ENCODE peak calls at places on chromosomes 5 and 9, in four cellular contexts. One of them, this sample, is unnamed.

GRCh38 chr9:7844283-7844682 is 44.7 kb upstream of the DMAC1 start:
- DNase-seq in K562: no peak
- DNase-seq in GM12878: no peak
- DNase-seq in HepG2: peak
- DNase-seq in this sample: peak

GRCh38 chr5:129379406-129379805 is 80.7 kb upstream of the ADAMTS19 start:
- DNase-seq in K562: no peak
- DNase-seq in GM12878: no peak
- DNase-seq in HepG2: no peak
- DNase-seq in this sample: no peak

GRCh38 chr5:150473673-150474358 is 24.3 kb upstream of the RPS14 start:
- DNase-seq in K562: no peak
- DNase-seq in GM12878: no peak
- DNase-seq in HepG2: peak
- DNase-seq in this sample: no peak

GRCh38 chr9:88534456-88535225 is at the start of gene NXNL2:
- DNase-seq in K562: peak
- DNase-seq in GM12878: no peak
- DNase-seq in HepG2: no peak
- DNase-seq in this sample: peak

GRCh38 chr5:132546108-132546507 is 2.8 kb upstream of the IL5 start:
- DNase-seq in K562: no peak
- DNase-seq in GM12878: no peak
- DNase-seq in HepG2: no peak
- DNase-seq in this sample: no peak

GRCh38 chr5:73305386-73305785 is 132.4 kb downstream of the TMEM174 start:
- DNase-seq in K562: no peak
- DNase-seq in GM12878: no peak
- DNase-seq in HepG2: no peak
- DNase-seq in this sample: no peak

GRCh38 chr5:172123269-172123692 is 64.7 kb downstream of the STK10 start:
- DNase-seq in K562: peak
- DNase-seq in GM12878: no peak
- DNase-seq in HepG2: peak
- DNase-seq in this sample: no peak

GRCh38 chr9:100160021-100160420 is 61.0 kb downstream of the INVS start:
- DNase-seq in K562: no peak
- DNase-seq in GM12878: peak
- DNase-seq in HepG2: no peak
- DNase-seq in this sample: no peak

GRCh38 chr5:89309268-89309667 is 426.3 kb upstream of the MEF2C start:
- DNase-seq in K562: no peak
- DNase-seq in GM12878: no peak
- DNase-seq in HepG2: no peak
- DNase-seq in this sample: no peak

GRCh38 chr9:120886490-120886967 is 9.5 kb upstream of the PHF19 start:
- DNase-seq in K562: no peak
- DNase-seq in GM12878: no peak
- DNase-seq in HepG2: no peak
- DNase-seq in this sample: no peak
- TF ChIP-seq POLR2AphosphoS5 in K562: no peak
- TF ChIP-seq POLR2AphosphoS5 in GM12878: no peak
- TF ChIP-seq POLR2AphosphoS5 in HepG2: no peak
- TF ChIP-seq POLR2AphosphoS5 in this sample: no peak

GRCh38 chr9:123360161-123361085 is 4.4 kb downstream of the CRB2 start:
- DNase-seq in K562: peak
- DNase-seq in GM12878: no peak
- DNase-seq in HepG2: peak
- DNase-seq in this sample: no peak
- TF ChIP-seq MYC in K562: no peak
- TF ChIP-seq MYC in GM12878: no peak
- TF ChIP-seq MYC in HepG2: peak
- TF ChIP-seq MYC in this sample: no peak

DNA sequence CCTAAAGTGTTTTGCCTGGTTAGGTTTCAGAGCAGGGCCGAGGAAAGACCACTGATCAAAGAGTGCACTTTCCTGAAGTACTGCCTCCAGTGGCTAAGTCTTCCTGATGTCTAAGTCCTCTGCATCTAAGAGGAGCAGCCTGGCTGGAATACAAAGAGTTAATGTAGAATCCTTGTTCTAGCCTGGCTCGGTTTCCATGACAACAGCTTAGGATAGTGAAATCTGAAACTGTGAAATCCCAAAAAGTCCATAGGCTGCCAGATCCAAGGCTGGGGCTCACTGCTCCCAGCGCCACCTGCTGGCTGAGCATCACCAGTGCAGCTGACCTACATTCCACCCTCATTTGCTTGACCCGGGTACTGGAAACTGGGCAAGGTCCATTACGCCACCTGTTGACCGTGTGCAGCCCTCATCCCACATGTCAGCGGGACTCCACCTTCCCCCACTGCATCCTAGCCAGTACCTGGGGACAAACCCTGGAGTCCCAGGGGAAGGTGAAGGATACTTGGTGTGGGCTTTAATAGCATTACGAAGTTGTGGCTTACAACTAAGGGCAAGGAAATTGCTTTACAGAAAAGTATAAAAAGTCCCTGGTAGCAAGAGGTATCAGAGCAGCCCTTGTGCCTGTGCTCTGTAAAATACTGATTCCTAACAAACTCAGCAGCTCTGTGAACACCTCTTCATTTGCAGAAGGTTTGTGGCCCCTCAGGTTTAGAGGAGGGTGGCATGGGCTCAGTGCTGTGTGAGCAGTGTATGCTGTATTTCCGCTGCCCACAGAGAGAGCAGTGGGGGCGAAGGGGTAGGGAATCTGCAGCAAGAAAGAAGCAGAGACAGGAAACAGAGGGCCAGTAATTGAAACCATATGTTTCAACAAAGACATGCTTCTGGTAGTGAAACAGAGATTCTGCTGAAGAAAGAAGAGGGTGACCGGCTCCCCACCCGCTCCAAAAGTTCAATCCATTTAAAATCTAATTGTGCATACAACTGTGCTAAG is 36.0 kb downstream of the PCDHGC5 start:
- DNase-seq in K562: peak
- DNase-seq in GM12878: no peak
- DNase-seq in HepG2: peak
- DNase-seq in this sample: peak
- TF ChIP-seq POLR2AphosphoS5 in K562: peak
- TF ChIP-seq POLR2AphosphoS5 in GM12878: no peak
- TF ChIP-seq POLR2AphosphoS5 in HepG2: no peak
- TF ChIP-seq POLR2AphosphoS5 in this sample: no peak

GRCh38 chr5:142720561-142721275 is 34.8 kb upstream of the FGF1 start:
- DNase-seq in K562: no peak
- DNase-seq in GM12878: no peak
- DNase-seq in HepG2: peak
- DNase-seq in this sample: no peak
- TF ChIP-seq MYC in K562: no peak
- TF ChIP-seq MYC in GM12878: no peak
- TF ChIP-seq MYC in HepG2: no peak
- TF ChIP-seq MYC in this sample: no peak

GRCh38 chr5:169133500-169133899 is 167.4 kb downstream of the SLIT3 start:
- DNase-seq in K562: no peak
- DNase-seq in GM12878: no peak
- DNase-seq in HepG2: no peak
- DNase-seq in this sample: no peak
- TF ChIP-seq POLR2AphosphoS5 in K562: no peak
- TF ChIP-seq POLR2AphosphoS5 in GM12878: no peak
- TF ChIP-seq POLR2AphosphoS5 in HepG2: no peak
- TF ChIP-seq POLR2AphosphoS5 in this sample: no peak

This sample was measured in endothelial cell of umbilical vein.